ENCODE peak calls at places on chromosomes 12 and 14, in four cellular contexts. W, D, Y and X are unnamed samples.

GRCh38 chr12:48185181-48185919 is 1.9 kb downstream of the CCDC184 start:
- DNase-seq in W (peak; percentile 66), Y (no peak), D (peak; percentile 28), X (no peak)

GRCh38 chr14:47619397-47619796 is 56.0 kb downstream of the MDGA2 start:
- DNase-seq in W (no peak), Y (no peak), D (no peak), X (no peak)

GRCh38 chr12:52515927-52516831 is 4.0 kb downstream of the KRT5 start:
- DNase-seq in Y (no peak), D (no peak), W (peak; percentile 28), X (no peak)

GRCh38 chr14:88002421-88002820 is 2.5 kb upstream of the GPR65 start:
- DNase-seq in D (no peak), W (no peak), Y (no peak), X (no peak)

GRCh38 chr12:31583878-31584277 is 7.1 kb downstream of the DENND5B start:
- DNase-seq in W (no peak), D (no peak), Y (no peak), X (no peak)

GRCh38 chr12:90974286-90974685 is 19.3 kb upstream of the CCER1 start:
- DNase-seq in Y (no peak), D (no peak), W (no peak), X (no peak)

GRCh38 chr12:56078931-56079728 is 835 bp upstream of the ERBB3 start:
- DNase-seq in W (peak; percentile 87), D (peak; percentile 93), Y (peak; percentile 37), X (peak; percentile 36)

GRCh38 chr12:54221402-54221984 is 32.7 kb upstream of the SMUG1 start:
- DNase-seq in W (no peak), D (no peak), Y (no peak), X (no peak)

GRCh38 chr12:113766133-113766879 is 199.8 kb downstream of the RBM19 start:
- DNase-seq in W (no peak), Y (no peak), D (no peak), X (no peak)

GRCh38 chr14:21063479-21063878 is 5.9 kb downstream of the RNASE8 start:
- DNase-seq in W (no peak), Y (no peak), D (no peak), X (no peak)